ENCODE peak calls at places on chromosomes 3 and 15, in nine cellular contexts. I, E, U, Q, A, H, X, M and G are unnamed samples. For H3K4me1 and H3K27me3, the result is how much of the 10 kb centered on the place peaks cover.

GRCh38 chr3:132343018-132343612 is 25.9 kb downstream of the ACP3 start:
- DNase-seq in I (peak), E (peak), U (peak), Q (no peak), A (peak), H (peak), X (peak), M (no peak), G (peak)

GRCh38 chr3:160018959-160019358 is 30.3 kb downstream of the IL12A start:
- DNase-seq in I (no peak), E (no peak), U (no peak), Q (no peak), A (no peak), H (no peak), X (no peak), M (no peak), G (no peak)

GRCh38 chr15:85759391-85759790 is 35.3 kb downstream of the KLHL25 start:
- DNase-seq in I (no peak), E (no peak), U (no peak), Q (no peak), A (no peak), H (peak), X (no peak), M (no peak), G (no peak)

GRCh38 chr15:62482715-62483429 is 317.8 kb upstream of the C2CD4B start:
- DNase-seq in I (peak), E (no peak), U (no peak), Q (no peak), A (no peak), H (no peak), X (peak), M (no peak), G (no peak)

GRCh38 chr3:123291404-123291803 is 89.7 kb downstream of the SEC22A start:
- DNase-seq in I (no peak), E (no peak), U (no peak), Q (no peak), A (no peak), H (no peak), X (no peak), M (no peak), G (no peak)

GRCh38 chr3:39388741-39389248 is 5.6 kb downstream of the SLC25A38 start:
- DNase-seq in I (no peak), E (no peak), U (no peak), Q (no peak), A (no peak), H (no peak), X (no peak), M (no peak), G (no peak)

GRCh38 chr3:38647217-38647970 is 2.1 kb downstream of the SCN5A start:
- DNase-seq in I (no peak), E (no peak), U (no peak), Q (no peak), A (no peak), H (no peak), X (no peak), M (no peak), G (no peak)

GRCh38 chr15:37765809-37766208 is 168.6 kb upstream of the TMCO5A start:
- DNase-seq in I (no peak), E (peak), U (no peak), Q (no peak), A (no peak), H (no peak), X (peak), M (no peak), G (no peak)

GRCh38 chr3:26118165-26118564 is 328.3 kb downstream of the OXSM start:
- DNase-seq in I (no peak), E (no peak), U (no peak), Q (no peak), A (no peak), H (no peak), X (no peak), M (no peak), G (no peak)

GRCh38 chr15:70763950-70764730 is 782 bp upstream of the UACA start:
- DNase-seq in I (no peak), E (no peak), U (no peak), Q (no peak), A (no peak), H (no peak), X (no peak), M (no peak), G (no peak)

GRCh38 chr3:61680617-61681016 is 119.2 kb downstream of the PTPRG start:
- DNase-seq in I (no peak), E (no peak), U (no peak), Q (no peak), A (no peak), H (no peak), X (no peak), M (no peak), G (no peak)

GRCh38 chr15:73932381-73933191 is 6.3 kb downstream of the LOXL1 start:
- DNase-seq in I (no peak), E (no peak), U (no peak), Q (no peak), A (no peak), H (no peak), X (no peak), M (no peak), G (no peak)

GRCh38 chr15:39855400-39855799 is 64.7 kb downstream of the GPR176 start:
- DNase-seq in I (no peak), E (no peak), U (no peak), Q (no peak), A (no peak), H (no peak), X (no peak), M (no peak), G (no peak)

GRCh38 chr3:105526349-105527111 is 159.8 kb downstream of the ALCAM start:
- DNase-seq in I (no peak), E (peak), U (no peak), Q (no peak), A (no peak), H (no peak), X (peak), M (no peak), G (no peak)

GRCh38 chr3:129116482-129116946 is 5.1 kb downstream of the RAB43 start:
- DNase-seq in I (no peak), E (no peak), U (no peak), Q (no peak), A (peak), H (no peak), X (no peak), M (no peak), G (no peak)

GRCh38 chr3:11634081-11634635 is 9.6 kb downstream of the VGLL4 start:
- DNase-seq in I (no peak), E (no peak), U (no peak), Q (no peak), A (peak), H (no peak), X (no peak), M (peak), G (no peak)
- H3K4me3 ChIP-seq in I (no peak), E (no peak), U (no peak), Q (no peak), A (peak), H (no peak), X (no peak), M (peak), G (no peak)

DNA sequence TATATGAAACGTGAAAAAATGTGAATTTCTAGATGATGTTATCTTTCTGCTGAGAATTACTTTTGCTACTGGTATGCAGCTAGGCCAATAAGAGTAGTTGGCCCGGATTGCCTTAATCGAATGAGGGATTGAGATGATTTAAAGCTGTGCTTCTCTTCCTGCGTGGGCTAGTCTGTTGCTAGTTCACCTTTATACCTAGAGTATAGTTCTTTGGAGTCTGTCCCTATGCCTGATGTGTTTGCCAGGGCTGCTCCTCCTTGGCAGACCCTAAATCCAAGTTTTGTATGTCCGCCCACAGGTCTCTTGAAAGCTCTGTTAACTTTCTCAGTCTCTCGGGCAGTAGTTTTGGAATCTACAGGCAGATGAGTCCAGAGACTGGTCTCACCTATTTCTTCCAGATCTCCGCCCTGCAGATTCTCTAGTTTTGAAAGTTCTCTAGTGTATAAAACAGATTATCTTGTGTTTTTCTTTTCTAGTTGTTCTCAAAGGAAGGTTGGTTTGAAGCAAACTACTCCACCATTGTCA is 64.9 kb downstream of the MEF2A start:
- DNase-seq in I (no peak), E (no peak), U (no peak), Q (no peak), A (no peak), H (no peak), X (no peak), M (no peak), G (no peak)
- H3K4me1 ChIP-seq in I (under half), E (half or more), U (under half), Q (under half), A (under half), H (under half), X (under half), M (half or more), G (under half)

DNA sequence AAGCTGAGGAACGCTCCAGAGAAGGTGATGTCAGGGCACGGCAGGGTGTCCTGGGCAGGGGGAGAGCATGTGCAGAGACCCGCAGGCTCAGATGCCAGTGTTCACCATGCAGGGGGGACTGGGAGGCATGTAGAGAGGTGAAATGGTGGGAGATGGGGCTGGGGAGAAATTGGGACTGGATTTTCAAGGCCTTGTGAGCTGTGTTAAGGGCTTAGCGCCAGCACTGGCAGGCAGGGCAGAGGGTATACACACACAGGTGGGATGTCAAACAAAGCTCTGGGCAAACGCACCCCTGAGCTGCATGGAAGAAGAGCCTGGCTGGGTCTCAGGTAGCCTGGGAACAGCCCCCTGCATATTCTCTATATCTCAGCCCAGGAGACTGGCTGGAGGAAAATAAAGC is 282.7 kb downstream of the SHQ1 start:
- DNase-seq in I (no peak), E (no peak), U (no peak), Q (no peak), A (no peak), H (no peak), X (no peak), M (no peak), G (no peak)
- H3K27me3 ChIP-seq in I (under half), E (under half), U (under half), Q (under half), A (under half), H (under half), X (under half), M (under half), G (under half)

GRCh38 chr15:89206908-89207331 is 14.5 kb downstream of the RLBP1 start:
- DNase-seq in I (peak), E (peak), U (peak), Q (peak), A (peak), H (peak), X (peak), M (peak), G (no peak)
- H3K4me3 ChIP-seq in I (no peak), E (no peak), U (peak), Q (peak), A (peak), H (peak), X (no peak), M (peak), G (no peak)

GRCh38 chr15:98779463-98780071 is 131.2 kb downstream of the IGF1R start:
- DNase-seq in I (peak), E (peak), U (peak), Q (peak), A (peak), H (peak), X (peak), M (peak), G (peak)
- H3K4me1 ChIP-seq in I (under half), E (half or more), U (half or more), Q (under half), A (under half), H (under half), X (under half), M (half or more), G (under half)

DNA sequence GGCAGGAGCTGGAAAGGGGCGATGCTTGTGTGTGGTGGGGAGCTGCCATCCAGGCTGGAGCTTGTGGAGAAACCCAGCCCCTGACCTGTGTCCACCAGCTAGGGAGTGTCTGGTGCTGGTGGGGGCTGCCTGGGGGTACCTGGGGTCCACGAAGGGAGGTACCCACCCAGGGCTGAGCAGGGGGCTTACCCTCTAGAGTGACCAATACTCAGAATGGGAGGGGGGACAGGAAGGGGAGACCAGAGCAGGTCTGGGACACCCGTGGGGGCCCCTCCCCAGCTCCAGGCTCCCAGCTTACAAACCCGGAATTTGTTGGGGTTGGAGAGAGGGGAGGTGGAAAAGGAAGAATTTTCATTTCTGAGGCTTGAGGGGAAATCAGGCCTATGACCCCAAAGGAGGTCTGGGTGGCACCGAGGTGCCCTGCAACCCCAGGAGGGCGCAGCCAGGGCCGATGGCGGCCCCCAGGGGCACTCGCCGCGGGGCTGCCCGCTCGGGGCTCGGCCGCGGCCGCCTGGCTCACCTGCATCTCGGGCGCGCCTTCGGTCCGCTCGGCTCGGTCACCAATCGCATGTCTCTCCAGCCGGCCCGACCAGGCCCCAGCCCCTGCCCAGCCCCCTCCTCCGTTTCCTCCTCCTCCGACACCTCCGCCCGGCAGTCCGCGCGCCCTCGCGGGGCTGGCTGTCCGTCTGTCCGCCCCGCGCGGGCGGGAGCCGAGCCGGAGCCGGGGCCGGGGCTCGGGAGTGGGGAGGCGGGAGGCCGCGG is 741 bp downstream of the LINGO1 start:
- DNase-seq in I (no peak), E (peak), U (no peak), Q (no peak), A (no peak), H (no peak), X (no peak), M (peak), G (no peak)
- H3K27me3 ChIP-seq in I (under half), E (under half), U (under half), Q (half or more), A (under half), H (under half), X (under half), M (half or more), G (under half)

GRCh38 chr3:47282424-47283192 is at the start of the genes KIF9 and KLHL18:
- DNase-seq in I (peak), E (peak), U (peak), Q (peak), A (peak), H (peak), X (peak), M (peak), G (peak)
- H3K4me3 ChIP-seq in I (peak), E (peak), U (peak), Q (peak), A (peak), H (peak), X (peak), M (peak), G (peak)

DNA sequence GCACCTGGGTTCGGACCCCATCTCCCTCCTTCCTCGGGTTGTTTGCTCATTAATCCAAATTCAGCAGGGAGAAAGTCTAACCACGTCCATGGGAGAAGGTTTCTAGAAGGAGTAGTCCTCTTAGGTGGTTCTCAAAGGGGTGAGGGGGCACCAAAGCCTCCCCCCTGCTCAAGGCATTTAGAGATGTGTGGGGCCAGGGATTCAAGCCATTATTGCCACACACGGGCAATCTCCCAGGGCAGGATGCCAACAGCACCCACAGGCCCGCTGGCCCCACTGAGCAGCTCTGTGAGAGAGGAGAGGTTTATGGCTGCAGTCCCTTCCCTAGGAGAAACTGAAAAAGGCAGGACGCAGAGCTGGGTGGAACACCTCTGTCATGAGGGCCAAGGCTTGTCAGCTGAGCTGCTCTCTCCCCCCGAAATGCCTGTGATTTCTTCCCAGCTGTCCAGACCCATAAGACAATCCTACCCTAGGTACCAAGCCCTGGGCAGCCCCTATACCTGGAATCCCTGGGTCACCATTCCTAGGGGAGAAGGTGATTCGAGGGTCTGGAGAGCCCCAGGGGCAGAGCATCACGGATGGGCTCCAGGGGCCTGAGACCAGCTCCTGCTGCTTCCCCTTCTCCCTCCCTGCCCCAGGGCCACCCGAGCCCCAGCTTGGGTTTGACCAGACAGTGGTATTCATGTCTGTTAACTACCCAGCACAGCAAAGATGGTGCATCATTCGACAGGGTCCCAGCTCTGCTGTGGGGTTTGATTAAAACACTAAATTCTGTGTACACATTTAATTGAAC is 39.0 kb downstream of the WHAMM start:
- DNase-seq in I (no peak), E (no peak), U (peak), Q (no peak), A (no peak), H (no peak), X (no peak), M (no peak), G (no peak)
- H3K4me1 ChIP-seq in I (under half), E (under half), U (under half), Q (under half), A (under half), H (under half), X (under half), M (under half), G (under half)

GRCh38 chr15:77626002-77626401 is 6.7 kb downstream of the LINGO1 start:
- DNase-seq in I (no peak), E (no peak), U (no peak), Q (no peak), A (no peak), H (no peak), X (no peak), M (no peak), G (no peak)
- H3K27me3 ChIP-seq in I (under half), E (under half), U (under half), Q (under half), A (under half), H (under half), X (under half), M (under half), G (under half)

GRCh38 chr15:56886450-56886856 is 32.0 kb upstream of the TCF12 start:
- DNase-seq in I (no peak), E (peak), U (no peak), Q (no peak), A (peak), H (no peak), X (no peak), M (no peak), G (no peak)
- H3K4me3 ChIP-seq in I (peak), E (no peak), U (peak), Q (peak), A (peak), H (peak), X (peak), M (peak), G (peak)